ENCODE peak calls at places on chromosomes 1 and 21, in five cellular contexts. One of them, this sample, is unnamed.

GRCh38 chr1:235024706-235025421 is 103.8 kb downstream of the TOMM20 start:
- DNase-seq in stimulated activated CD4-positive, alpha-beta T cell treated with anti-CD3 and anti-CD28 coated beads, Interleukin-2, amount 100 ng/mL, for 48 hours: no peak
- DNase-seq in H4: no peak
- DNase-seq in T-cell: no peak
- DNase-seq in T-helper 17 cell: no peak
- DNase-seq in this sample: no peak

GRCh38 chr1:7281821-7282220 is 489.3 kb upstream of the VAMP3 start:
- DNase-seq in T-helper 17 cell: no peak
- DNase-seq in T-cell: no peak
- DNase-seq in H4: no peak
- DNase-seq in stimulated activated CD4-positive, alpha-beta T cell treated with anti-CD3 and anti-CD28 coated beads, Interleukin-2, amount 100 ng/mL, for 48 hours: no peak
- DNase-seq in this sample: no peak

GRCh38 chr21:44653656-44654575 is 543 bp downstream of the KRTAP12-4 start:
- DNase-seq in T-cell: peak
- DNase-seq in H4: no peak
- DNase-seq in T-helper 17 cell: no peak
- DNase-seq in stimulated activated CD4-positive, alpha-beta T cell treated with anti-CD3 and anti-CD28 coated beads, Interleukin-2, amount 100 ng/mL, for 48 hours: no peak
- DNase-seq in this sample: no peak

GRCh38 chr1:221727146-221728036 is 14.5 kb downstream of the DUSP10 start:
- DNase-seq in T-cell: no peak
- DNase-seq in T-helper 17 cell: no peak
- DNase-seq in stimulated activated CD4-positive, alpha-beta T cell treated with anti-CD3 and anti-CD28 coated beads, Interleukin-2, amount 100 ng/mL, for 48 hours: no peak
- DNase-seq in H4: no peak
- DNase-seq in this sample: no peak

GRCh38 chr21:34530264-34530663 is 18.3 kb upstream of the KCNE1 start:
- DNase-seq in H4: no peak
- DNase-seq in T-helper 17 cell: no peak
- DNase-seq in T-cell: no peak
- DNase-seq in stimulated activated CD4-positive, alpha-beta T cell treated with anti-CD3 and anti-CD28 coated beads, Interleukin-2, amount 100 ng/mL, for 48 hours: no peak
- DNase-seq in this sample: no peak

GRCh38 chr1:51331206-51332100 is 1.1 kb upstream of the TTC39A start:
- DNase-seq in T-cell: no peak
- DNase-seq in T-helper 17 cell: no peak
- DNase-seq in stimulated activated CD4-positive, alpha-beta T cell treated with anti-CD3 and anti-CD28 coated beads, Interleukin-2, amount 100 ng/mL, for 48 hours: no peak
- DNase-seq in H4: peak
- DNase-seq in this sample: peak

GRCh38 chr1:109624215-109625010 is 4.8 kb downstream of the AMPD2 start:
- DNase-seq in T-helper 17 cell: no peak
- DNase-seq in stimulated activated CD4-positive, alpha-beta T cell treated with anti-CD3 and anti-CD28 coated beads, Interleukin-2, amount 100 ng/mL, for 48 hours: no peak
- DNase-seq in T-cell: no peak
- DNase-seq in H4: no peak
- DNase-seq in this sample: no peak

GRCh38 chr1:147579532-147580199 is 38.4 kb downstream of the BCL9 start:
- DNase-seq in H4: peak
- DNase-seq in T-helper 17 cell: no peak
- DNase-seq in stimulated activated CD4-positive, alpha-beta T cell treated with anti-CD3 and anti-CD28 coated beads, Interleukin-2, amount 100 ng/mL, for 48 hours: no peak
- DNase-seq in T-cell: no peak
- DNase-seq in this sample: no peak

GRCh38 chr1:201113451-201114244 is 1.4 kb upstream of the CACNA1S start:
- DNase-seq in T-cell: no peak
- DNase-seq in T-helper 17 cell: no peak
- DNase-seq in H4: no peak
- DNase-seq in stimulated activated CD4-positive, alpha-beta T cell treated with anti-CD3 and anti-CD28 coated beads, Interleukin-2, amount 100 ng/mL, for 48 hours: no peak
- DNase-seq in this sample: no peak

GRCh38 chr1:183896466-183897026 is 91.6 kb downstream of the RGL1 start:
- DNase-seq in T-helper 17 cell: no peak
- DNase-seq in H4: peak
- DNase-seq in T-cell: no peak
- DNase-seq in stimulated activated CD4-positive, alpha-beta T cell treated with anti-CD3 and anti-CD28 coated beads, Interleukin-2, amount 100 ng/mL, for 48 hours: no peak
- DNase-seq in this sample: peak

GRCh38 chr1:94550800-94551241 is 9.3 kb upstream of the F3 start:
- DNase-seq in stimulated activated CD4-positive, alpha-beta T cell treated with anti-CD3 and anti-CD28 coated beads, Interleukin-2, amount 100 ng/mL, for 48 hours: no peak
- DNase-seq in H4: no peak
- DNase-seq in T-helper 17 cell: no peak
- DNase-seq in T-cell: no peak
- DNase-seq in this sample: no peak

GRCh38 chr1:24126023-24126671 is 14.2 kb upstream of the MYOM3 start:
- DNase-seq in H4: no peak
- DNase-seq in T-cell: no peak
- DNase-seq in T-helper 17 cell: no peak
- DNase-seq in stimulated activated CD4-positive, alpha-beta T cell treated with anti-CD3 and anti-CD28 coated beads, Interleukin-2, amount 100 ng/mL, for 48 hours: no peak
- DNase-seq in this sample: no peak

GRCh38 chr1:248847181-248847955 is 9.3 kb downstream of the ZNF672 start:
- DNase-seq in T-cell: no peak
- DNase-seq in stimulated activated CD4-positive, alpha-beta T cell treated with anti-CD3 and anti-CD28 coated beads, Interleukin-2, amount 100 ng/mL, for 48 hours: no peak
- DNase-seq in H4: no peak
- DNase-seq in T-helper 17 cell: no peak
- DNase-seq in this sample: no peak

GRCh38 chr1:26237230-26237966 is 3.4 kb downstream of the CEP85 start:
- DNase-seq in T-helper 17 cell: no peak
- DNase-seq in stimulated activated CD4-positive, alpha-beta T cell treated with anti-CD3 and anti-CD28 coated beads, Interleukin-2, amount 100 ng/mL, for 48 hours: no peak
- DNase-seq in H4: peak
- DNase-seq in T-cell: no peak
- DNase-seq in this sample: peak

GRCh38 chr1:77283701-77284425 is 2.0 kb downstream of the AK5 start:
- DNase-seq in H4: no peak
- DNase-seq in stimulated activated CD4-positive, alpha-beta T cell treated with anti-CD3 and anti-CD28 coated beads, Interleukin-2, amount 100 ng/mL, for 48 hours: no peak
- DNase-seq in T-cell: no peak
- DNase-seq in T-helper 17 cell: no peak
- DNase-seq in this sample: no peak

GRCh38 chr1:212237651-212238050 is 47.6 kb upstream of the PPP2R5A start:
- DNase-seq in T-helper 17 cell: no peak
- DNase-seq in stimulated activated CD4-positive, alpha-beta T cell treated with anti-CD3 and anti-CD28 coated beads, Interleukin-2, amount 100 ng/mL, for 48 hours: no peak
- DNase-seq in T-cell: no peak
- DNase-seq in H4: no peak
- DNase-seq in this sample: no peak

GRCh38 chr21:45543371-45543709 is 1.1 kb upstream of the SLC19A1 start:
- DNase-seq in T-cell: no peak
- DNase-seq in T-helper 17 cell: no peak
- DNase-seq in stimulated activated CD4-positive, alpha-beta T cell treated with anti-CD3 and anti-CD28 coated beads, Interleukin-2, amount 100 ng/mL, for 48 hours: no peak
- DNase-seq in H4: no peak
- DNase-seq in this sample: no peak

GRCh38 chr21:36815284-36815683 is 116.4 kb downstream of the SIM2 start:
- DNase-seq in T-helper 17 cell: no peak
- DNase-seq in stimulated activated CD4-positive, alpha-beta T cell treated with anti-CD3 and anti-CD28 coated beads, Interleukin-2, amount 100 ng/mL, for 48 hours: no peak
- DNase-seq in H4: no peak
- DNase-seq in T-cell: no peak
- DNase-seq in this sample: no peak

GRCh38 chr1:55048453-55049270 is 9.3 kb downstream of the PCSK9 start:
- DNase-seq in stimulated activated CD4-positive, alpha-beta T cell treated with anti-CD3 and anti-CD28 coated beads, Interleukin-2, amount 100 ng/mL, for 48 hours: no peak
- DNase-seq in T-helper 17 cell: no peak
- DNase-seq in H4: no peak
- DNase-seq in T-cell: no peak
- DNase-seq in this sample: no peak

GRCh38 chr21:24716306-24716918 is 890.9 kb downstream of the MRPL39 start:
- DNase-seq in stimulated activated CD4-positive, alpha-beta T cell treated with anti-CD3 and anti-CD28 coated beads, Interleukin-2, amount 100 ng/mL, for 48 hours: no peak
- DNase-seq in T-cell: no peak
- DNase-seq in H4: no peak
- DNase-seq in T-helper 17 cell: no peak
- DNase-seq in this sample: no peak

GRCh38 chr1:80375662-80376061 is 1369.1 kb upstream of the ADGRL4 start:
- DNase-seq in T-cell: no peak
- DNase-seq in T-helper 17 cell: no peak
- DNase-seq in stimulated activated CD4-positive, alpha-beta T cell treated with anti-CD3 and anti-CD28 coated beads, Interleukin-2, amount 100 ng/mL, for 48 hours: no peak
- DNase-seq in H4: peak
- DNase-seq in this sample: no peak

This sample was measured in AML-193.